ENCODE peak calls at places on chromosomes 13 and 19, in nine cellular contexts. B, C, I, F, U, M, H, X and O are unnamed samples.

GRCh38 chr13:51435002-51435578 is 17.7 kb downstream of the INTS6 start:
- DNase-seq in B (no peak), C (no peak), I (no peak), F (no peak), U (no peak), M (peak), H (no peak), X (no peak), O (peak)

GRCh38 chr19:1026189-1027019 is at the start of gene CNN2:
- DNase-seq in B (peak), C (peak), I (peak), F (peak), U (no peak), M (peak), H (peak), X (peak), O (peak)

GRCh38 chr19:17902701-17903100 is 30.1 kb upstream of the CCDC124 start:
- DNase-seq in B (no peak), C (no peak), I (no peak), F (no peak), U (no peak), M (peak), H (no peak), X (peak), O (peak)

GRCh38 chr19:37007587-37008220 is 70.5 kb upstream of the ZNF420 start:
- DNase-seq in B (no peak), C (no peak), I (peak), F (peak), U (no peak), M (peak), H (peak), X (peak), O (no peak)

GRCh38 chr13:52599853-52600603 is 42.2 kb upstream of the HNRNPA1L2 start:
- DNase-seq in B (no peak), C (no peak), I (no peak), F (peak), U (no peak), M (peak), H (peak), X (no peak), O (no peak)

GRCh38 chr19:56309511-56310185 is 5.0 kb downstream of the ZSCAN5A start:
- DNase-seq in B (no peak), C (peak), I (peak), F (peak), U (peak), M (peak), H (peak), X (no peak), O (peak)

GRCh38 chr19:1471514-1472107 is 7.4 kb downstream of the C19orf25 start:
- DNase-seq in B (no peak), C (no peak), I (no peak), F (peak), U (no peak), M (no peak), H (no peak), X (no peak), O (peak)

GRCh38 chr13:51249767-51250741 is 27.9 kb downstream of the FAM124A start:
- DNase-seq in B (no peak), C (no peak), I (no peak), F (no peak), U (no peak), M (no peak), H (no peak), X (peak), O (no peak)